ENCODE peak calls at places on chromosome 12, in four cellular contexts. I is fibroblast of lung, F is psoas muscle, K is lung. Z is an unnamed sample.

GRCh38 chr12:43887397-43887796 is 51.5 kb downstream of the TMEM117 start:
- DNase-seq in I (no peak), K (no peak), F (no peak), Z (no peak)

GRCh38 chr12:48489012-48489411 is 6.7 kb downstream of the C12orf54 start:
- DNase-seq in K (no peak), F (no peak), I (no peak), Z (no peak)

GRCh38 chr12:78361683-78362082 is 502.9 kb upstream of the SYT1 start:
- DNase-seq in I (no peak), K (no peak), F (no peak), Z (no peak)

GRCh38 chr12:130787445-130788410 is 51.3 kb downstream of the STX2 start:
- DNase-seq in F (no peak), K (no peak), I (peak; percentile 49), Z (no peak)

GRCh38 chr12:21265932-21266331 is 68.8 kb downstream of the SLCO1A2 start:
- DNase-seq in F (no peak), K (no peak), I (no peak), Z (no peak)

GRCh38 chr12:110639336-110640178 is 25.6 kb downstream of the TCTN1 start:
- DNase-seq in I (peak; percentile 79), F (no peak), K (no peak), Z (peak; percentile 34)

GRCh38 chr12:84644936-84645335 is 267.7 kb downstream of the SLC6A15 start:
- DNase-seq in F (no peak), K (no peak), I (no peak), Z (no peak)

GRCh38 chr12:50055831-50056628 is 1.4 kb upstream of the ASIC1 start:
- DNase-seq in K (peak; percentile 44), F (no peak), I (peak; percentile 44), Z (no peak)

GRCh38 chr12:88805286-88805685 is 225.0 kb upstream of the KITLG start:
- DNase-seq in F (no peak), I (peak; percentile 59), K (no peak), Z (no peak)

DNA sequence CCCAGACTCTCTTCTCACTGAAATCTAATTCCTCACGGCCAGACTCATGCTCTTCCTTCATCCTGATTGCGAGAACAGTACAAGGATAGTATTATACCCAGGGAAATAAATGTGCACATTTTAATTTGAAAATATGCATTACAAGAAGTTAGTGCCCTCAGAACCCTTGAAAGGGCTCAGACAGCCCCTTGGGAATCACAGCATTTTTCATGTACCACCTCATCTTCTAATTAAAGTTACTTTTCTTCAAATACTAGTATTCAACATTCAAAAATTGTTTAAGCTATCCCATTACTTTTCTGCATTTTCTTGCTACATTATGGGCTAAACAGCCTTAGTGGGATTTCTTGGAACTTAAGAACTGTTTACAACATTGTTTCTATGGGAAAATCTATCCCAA is 1.7 kb upstream of the APPL2 start:
- DNase-seq in I (no peak), K (no peak), F (no peak), Z (no peak)
- H3K4me3 ChIP-seq in I (no peak overlapping the region), K (no peak overlapping the region), F (no peak overlapping the region), Z (no peak overlapping the region)

GRCh38 chr12:124461851-124462623 is 105.4 kb downstream of the NCOR2 start:
- DNase-seq in F (no peak), K (no peak), I (no peak), Z (no peak)

GRCh38 chr12:124459852-124460645 is 107.4 kb downstream of the NCOR2 start:
- DNase-seq in I (no peak), F (no peak), K (no peak), Z (no peak)

GRCh38 chr12:124458992-124459851 is 108.2 kb downstream of the NCOR2 start:
- DNase-seq in F (no peak), K (no peak), I (no peak), Z (no peak)

GRCh38 chr12:124460771-124461170 is 106.6 kb downstream of the NCOR2 start:
- DNase-seq in K (no peak), F (no peak), I (no peak), Z (no peak)

DNA sequence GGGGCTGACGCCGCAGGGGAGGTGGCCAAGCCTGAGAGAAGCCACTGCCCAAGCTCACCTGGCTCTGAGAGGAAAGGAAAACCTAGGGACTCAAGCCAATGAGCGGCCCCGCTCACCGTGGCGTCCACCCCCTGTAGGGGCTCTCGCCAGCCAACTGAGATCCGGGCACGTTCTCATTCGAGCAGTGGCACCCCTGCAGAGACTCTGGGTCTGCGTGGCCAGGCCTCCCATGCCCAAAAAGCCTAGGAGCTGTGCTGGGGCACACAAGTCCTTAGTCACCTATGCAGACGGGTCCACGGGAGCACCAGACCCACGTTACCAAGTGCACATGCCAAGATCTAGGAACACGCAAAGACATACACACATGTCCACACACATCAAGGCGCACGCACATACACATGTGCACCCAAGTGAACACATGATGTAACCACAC is 106.2 kb downstream of the NCOR2 start:
- DNase-seq in F (no peak), K (no peak), I (no peak), Z (no peak)
- TF ChIP-seq CTCF in F (no peak), K (no peak), I (no peak), Z (no peak)

GRCh38 chr12:53044052-53044581 is 5.7 kb upstream of the TNS2 start:
- DNase-seq in K (no peak), F (peak; percentile 20), I (no peak), Z (no peak)

GRCh38 chr12:53047221-53048032 is 2.4 kb upstream of the TNS2 start:
- DNase-seq in I (peak; percentile 87), K (peak; percentile 76), F (peak; percentile 88), Z (peak; percentile 54)

GRCh38 chr12:53044896-53045571 is 4.8 kb upstream of the TNS2 start:
- DNase-seq in K (no peak), I (no peak), F (peak; percentile 14), Z (no peak)

GRCh38 chr12:53046655-53047220 is 3.1 kb upstream of the TNS2 start:
- DNase-seq in F (peak; percentile 90), I (peak; percentile 91), K (peak; percentile 88), Z (peak; percentile 35)

DNA sequence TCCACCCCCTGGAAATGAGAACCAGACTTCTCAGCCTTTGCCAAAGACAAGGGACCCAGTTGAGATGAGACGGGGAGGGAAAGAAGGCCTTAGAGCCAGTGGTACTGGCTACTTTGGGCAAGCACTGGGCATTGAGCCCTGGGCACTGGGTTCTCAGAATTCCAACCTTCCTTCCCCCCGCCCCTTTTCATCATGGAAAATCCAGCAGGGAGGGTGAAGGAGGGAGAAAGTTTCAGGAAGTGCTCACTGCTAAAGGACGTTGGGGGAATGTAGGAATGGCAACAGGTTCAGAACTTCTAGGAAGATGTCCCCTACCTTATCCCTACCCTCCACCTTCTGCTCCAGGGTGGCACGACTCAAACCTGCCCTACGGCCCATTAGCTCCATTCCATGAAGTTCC is 4.2 kb upstream of the TNS2 start:
- DNase-seq in I (no peak), K (no peak), F (peak; percentile 24), Z (no peak)
- H3K4me3 ChIP-seq in I (peak overlapping the region; percentile 3), K (no peak overlapping the region), F (peak overlapping the region; percentile 84), Z (peak overlapping the region; percentile 62)

DNA sequence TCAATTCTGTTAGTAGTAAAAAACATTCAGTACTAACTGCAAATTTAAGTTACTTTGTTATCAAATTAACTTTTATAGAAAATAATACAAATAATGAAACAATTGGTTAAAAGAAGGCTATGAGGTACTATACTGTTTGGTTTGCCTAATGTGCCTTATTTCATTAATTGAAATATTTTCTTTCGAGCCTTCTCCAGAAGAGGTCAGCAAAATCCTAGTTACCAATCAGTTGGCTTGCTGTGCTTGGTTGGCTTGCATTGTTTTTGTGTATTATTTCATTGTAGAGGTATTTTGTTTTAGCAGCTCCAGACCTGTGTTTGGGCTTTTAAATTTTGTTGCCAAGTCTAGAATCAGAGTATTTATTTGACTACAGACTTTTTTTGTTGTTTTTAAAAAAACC is 68.5 kb downstream of the AEBP2 start:
- DNase-seq in K (no peak), I (peak; percentile 54), F (no peak), Z (peak; percentile 28)
- TF ChIP-seq CTCF in K (peak; percentile 17), I (peak; percentile 41), F (peak; percentile 24), Z (peak; percentile 38)

GRCh38 chr12:990308-990648 is 745 bp upstream of the ERC1 start:
- DNase-seq in F (peak; percentile 76), K (peak; percentile 61), I (peak; percentile 66), Z (peak; percentile 16)
- H3K4me3 ChIP-seq in F (peak overlapping the region; percentile 94), K (peak overlapping the region; percentile 70), I (peak overlapping the region; percentile 71), Z (peak overlapping the region; percentile 74)

DNA sequence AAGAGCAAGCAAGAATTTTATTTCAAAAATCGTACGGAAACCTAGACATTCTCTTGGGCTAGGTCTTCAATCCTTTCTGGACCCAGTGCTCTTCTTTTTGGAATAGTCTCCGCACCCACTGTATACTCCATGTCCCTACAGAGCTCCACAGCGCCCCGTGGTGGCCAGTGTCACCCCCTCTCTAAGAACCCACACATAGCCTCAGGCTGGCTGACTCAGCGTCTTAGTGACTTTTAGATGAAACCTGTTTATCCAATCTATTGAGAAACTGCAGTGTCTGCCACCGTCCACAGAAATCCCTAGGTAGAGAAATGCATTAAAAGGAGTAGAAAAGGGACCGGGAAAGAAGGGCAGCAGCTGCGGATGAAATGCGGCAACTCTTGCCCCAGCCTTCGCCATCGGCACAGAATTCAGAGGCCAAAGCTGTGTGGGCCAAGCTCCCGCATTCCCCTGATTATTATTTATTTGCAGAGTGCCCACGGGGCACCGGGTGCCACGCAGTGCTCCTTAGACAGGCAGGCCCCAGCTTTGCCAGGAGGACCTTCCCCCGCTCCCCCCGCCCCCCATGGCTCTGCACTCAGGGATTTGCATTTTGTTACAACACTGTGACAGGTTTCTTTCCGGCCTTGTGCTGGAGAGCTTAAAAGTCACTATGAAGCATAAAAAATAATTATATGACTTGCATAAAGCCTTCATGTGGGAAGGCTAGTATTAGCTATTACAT is 170.1 kb upstream of the FKBP4 start:
- DNase-seq in K (no peak), I (peak; percentile 23), F (no peak), Z (no peak)
- TF ChIP-seq CTCF in K (no peak), I (peak; percentile 31), F (peak; percentile 9), Z (peak; percentile 57)

DNA sequence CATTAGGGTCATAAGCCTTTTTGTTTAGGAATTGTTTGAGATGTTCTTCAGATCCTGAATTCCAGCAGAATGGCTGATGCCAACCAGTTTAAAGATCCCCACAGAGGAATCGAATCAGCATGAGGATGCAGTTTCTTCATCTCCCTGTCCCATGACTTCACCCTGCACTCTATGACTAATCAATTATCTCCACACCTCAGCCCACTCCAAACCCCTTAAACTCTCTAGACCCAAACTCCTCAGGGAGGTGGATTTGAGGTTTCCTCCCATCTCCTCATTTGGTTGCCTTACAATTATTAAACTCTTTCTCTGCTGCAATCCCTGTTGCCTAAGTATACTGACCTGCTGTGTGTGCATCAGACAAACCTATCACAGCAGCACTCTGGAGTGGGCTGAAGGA is 86.5 kb upstream of the CRY1 start:
- DNase-seq in F (no peak), K (no peak), I (no peak), Z (no peak)
- H3K4me3 ChIP-seq in F (no peak overlapping the region), K (no peak overlapping the region), I (no peak overlapping the region), Z (no peak overlapping the region)

DNA sequence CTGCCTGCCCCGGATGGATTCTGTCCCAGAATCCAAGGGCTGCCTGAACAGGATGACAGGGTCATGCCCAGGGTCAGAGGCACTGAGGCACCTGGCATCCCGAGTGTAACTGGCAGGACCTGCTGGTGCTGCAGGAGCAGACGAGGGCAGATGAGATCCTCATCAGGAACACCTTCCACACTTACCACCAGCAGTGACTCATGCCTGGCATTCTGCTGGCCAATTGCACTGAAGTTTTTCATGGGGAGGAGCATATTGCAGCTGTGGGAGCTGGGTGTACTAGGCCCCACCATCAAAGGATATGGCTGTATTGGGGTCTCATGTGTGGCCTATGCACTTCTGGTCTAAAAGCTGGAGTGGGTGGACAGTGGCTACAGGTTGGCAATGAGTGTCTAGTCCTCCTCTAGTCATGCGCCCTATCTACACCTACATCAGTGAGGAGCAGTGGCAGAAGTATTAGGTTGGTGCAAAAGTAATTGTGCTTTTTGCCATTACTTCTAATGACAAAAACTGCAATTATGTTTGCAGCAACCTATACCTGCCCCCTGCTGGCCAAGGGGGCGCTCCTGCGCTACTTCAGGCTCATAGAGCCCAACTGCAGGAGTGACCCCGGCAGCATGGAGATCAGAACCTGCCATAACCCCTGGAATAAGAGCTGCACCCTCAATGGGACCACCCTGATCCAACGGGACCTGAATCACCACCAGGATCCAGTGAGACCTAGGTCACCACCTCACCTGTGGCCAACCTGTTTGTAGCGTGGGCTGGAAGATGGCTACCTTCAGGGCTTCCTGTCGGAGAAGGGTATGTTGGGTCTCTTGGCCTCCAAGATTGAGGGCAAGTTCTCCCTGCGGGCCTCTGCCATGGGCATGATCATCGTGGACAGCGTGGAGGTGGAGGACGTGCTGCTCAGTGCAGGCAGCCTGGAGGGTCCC is 8.0 kb upstream of the C12orf42 start:
- DNase-seq in I (no peak), K (no peak), F (no peak), Z (no peak)
- TF ChIP-seq CTCF in I (no peak), K (peak; percentile 35), F (no peak), Z (no peak)

Z was measured in astrocyte of the cerebellum.